ENCODE peak calls at places on chromosomes 1 and 21, in nine cellular contexts. D is EH; C is AG10803; J is NCI-H1105; N is activated naive CD8-positive, alpha-beta T cell treated with anti-CD3 and anti-CD28 coated beads for 36 hours; P is testis; E is stimulated activated CD4-positive, alpha-beta T cell treated with anti-CD3 and anti-CD28 coated beads, Interleukin-2, amount 100 ng/mL, for 48 hours; Q is body of pancreas; B is heart left ventricle. H is an unnamed sample.

GRCh38 chr1:245687636-245688535 is 533.1 kb downstream of the KIF26B start:
- DNase-seq in D (no peak), C (no peak), J (no peak), N (peak; percentile 3), P (no peak), E (no peak), Q (no peak), B (no peak), H (peak; percentile 35)

GRCh38 chr1:64072089-64072835 is 131.2 kb upstream of the UBE2U start:
- DNase-seq in D (no peak), C (peak; percentile 20), J (no peak), N (no peak), P (no peak), E (no peak), Q (peak; percentile 14), B (no peak), H (no peak)

GRCh38 chr1:39701092-39701460 is 9.8 kb upstream of the HPCAL4 start:
- DNase-seq in D (peak; percentile 60), C (peak; percentile 25), J (peak; percentile 50), N (no peak), P (peak; percentile 92), E (no peak), Q (peak; percentile 94), B (no peak), H (no peak)

GRCh38 chr1:51518730-51519047 is 377 bp downstream of the EPS15 start:
- DNase-seq in D (peak; percentile 44), C (no peak), J (peak; percentile 19), N (peak; percentile 69), P (no peak), E (peak; percentile 36), Q (peak; percentile 76), B (peak; percentile 62), H (peak; percentile 82)

GRCh38 chr1:209323743-209324142 is 259.8 kb upstream of the CAMK1G start:
- DNase-seq in D (no peak), C (no peak), J (no peak), N (no peak), P (no peak), E (no peak), Q (no peak), B (no peak), H (no peak)

GRCh38 chr1:21782868-21783678 is at the start of gene USP48:
- DNase-seq in D (peak; percentile 97), C (peak; percentile 96), J (peak; percentile 97), N (peak; percentile 98), P (peak; percentile 100), E (peak; percentile 94), Q (peak; percentile 99), B (peak; percentile 98), H (peak; percentile 98)

GRCh38 chr1:210600421-210601195 is 271.9 kb downstream of the HHAT start:
- DNase-seq in D (peak; percentile 63), C (no peak), J (no peak), N (no peak), P (no peak), E (no peak), Q (no peak), B (no peak), H (no peak)

GRCh38 chr1:219040291-219040690 is 133.4 kb upstream of the LYPLAL1 start:
- DNase-seq in D (no peak), C (no peak), J (no peak), N (no peak), P (no peak), E (no peak), Q (no peak), B (no peak), H (no peak)

GRCh38 chr21:40717008-40717407 is 129.9 kb downstream of the DSCAM start:
- DNase-seq in D (no peak), C (no peak), J (peak; percentile 94), N (no peak), P (no peak), E (no peak), Q (no peak), B (no peak), H (no peak)

H was measured in lower lobe of right lung.